ENCODE peak calls at places on chromosomes 7 and 10, in five cellular contexts. One of them, this sample, is unnamed.

GRCh38 chr7:95897557-95898183 is 125.3 kb downstream of the DYNC1I1 start:
- DNase-seq in heart right ventricle: no peak
- DNase-seq in AML-193: no peak
- DNase-seq in COR-L47: peak
- DNase-seq in Peyer's patch: no peak
- DNase-seq in this sample: no peak

GRCh38 chr7:99843808-99844207 is 16.0 kb downstream of the CYP3A43 start:
- DNase-seq in heart right ventricle: no peak
- DNase-seq in AML-193: no peak
- DNase-seq in COR-L47: no peak
- DNase-seq in Peyer's patch: no peak
- DNase-seq in this sample: no peak

GRCh38 chr10:102657451-102657850 is 13.2 kb downstream of the TRIM8 start:
- DNase-seq in heart right ventricle: no peak
- DNase-seq in AML-193: no peak
- DNase-seq in COR-L47: no peak
- DNase-seq in Peyer's patch: no peak
- DNase-seq in this sample: no peak

GRCh38 chr7:44066494-44067063 is 1.2 kb upstream of the PGAM2 start:
- DNase-seq in heart right ventricle: no peak
- DNase-seq in AML-193: no peak
- DNase-seq in COR-L47: no peak
- DNase-seq in Peyer's patch: no peak
- DNase-seq in this sample: no peak

GRCh38 chr10:94402204-94403033 is at the start of gene TBC1D12:
- DNase-seq in heart right ventricle: peak
- DNase-seq in AML-193: no peak
- DNase-seq in COR-L47: peak
- DNase-seq in Peyer's patch: peak
- DNase-seq in this sample: peak

GRCh38 chr7:125661-126060 is 66.7 kb upstream of the FAM20C start:
- DNase-seq in heart right ventricle: no peak
- DNase-seq in AML-193: no peak
- DNase-seq in COR-L47: no peak
- DNase-seq in Peyer's patch: no peak
- DNase-seq in this sample: no peak

GRCh38 chr7:139452948-139453672 is 30.4 kb downstream of the KLRG2 start:
- DNase-seq in heart right ventricle: no peak
- DNase-seq in AML-193: no peak
- DNase-seq in COR-L47: no peak
- DNase-seq in Peyer's patch: no peak
- DNase-seq in this sample: peak

GRCh38 chr7:50463035-50463434 is 12.9 kb upstream of the FIGNL1 start:
- DNase-seq in heart right ventricle: no peak
- DNase-seq in AML-193: no peak
- DNase-seq in COR-L47: no peak
- DNase-seq in Peyer's patch: no peak
- DNase-seq in this sample: no peak

GRCh38 chr7:44727346-44728262 is 21.0 kb upstream of the ZMIZ2 start:
- DNase-seq in heart right ventricle: no peak
- DNase-seq in AML-193: no peak
- DNase-seq in COR-L47: no peak
- DNase-seq in Peyer's patch: no peak
- DNase-seq in this sample: peak

GRCh38 chr10:101244321-101245050 is 15.2 kb upstream of the LBX1 start:
- DNase-seq in heart right ventricle: no peak
- DNase-seq in AML-193: no peak
- DNase-seq in COR-L47: no peak
- DNase-seq in Peyer's patch: no peak
- DNase-seq in this sample: no peak

GRCh38 chr7:28076421-28077163 is 104.0 kb downstream of the JAZF1 start:
- DNase-seq in heart right ventricle: no peak
- DNase-seq in AML-193: no peak
- DNase-seq in COR-L47: no peak
- DNase-seq in Peyer's patch: no peak
- DNase-seq in this sample: peak

GRCh38 chr10:77151395-77151794 is 486.2 kb downstream of the KCNMA1 start:
- DNase-seq in heart right ventricle: no peak
- DNase-seq in AML-193: no peak
- DNase-seq in COR-L47: no peak
- DNase-seq in Peyer's patch: no peak
- DNase-seq in this sample: no peak

GRCh38 chr7:149875396-149875795 is 1.6 kb downstream of the ATP6V0E2 start:
- DNase-seq in heart right ventricle: no peak
- DNase-seq in AML-193: no peak
- DNase-seq in COR-L47: no peak
- DNase-seq in Peyer's patch: peak
- DNase-seq in this sample: no peak

GRCh38 chr7:94064541-94065191 is 60.5 kb upstream of the BET1 start:
- DNase-seq in heart right ventricle: no peak
- DNase-seq in AML-193: no peak
- DNase-seq in COR-L47: peak
- DNase-seq in Peyer's patch: no peak
- DNase-seq in this sample: no peak

GRCh38 chr10:74134240-74134820 is 16.3 kb downstream of the AP3M1 start:
- DNase-seq in heart right ventricle: no peak
- DNase-seq in AML-193: no peak
- DNase-seq in COR-L47: no peak
- DNase-seq in Peyer's patch: no peak
- DNase-seq in this sample: no peak

GRCh38 chr7:124940306-124940705 is 10.7 kb upstream of the POT1 start:
- DNase-seq in heart right ventricle: no peak
- DNase-seq in AML-193: no peak
- DNase-seq in COR-L47: no peak
- DNase-seq in Peyer's patch: no peak
- DNase-seq in this sample: no peak

GRCh38 chr7:4239991-4240812 is 441.9 kb upstream of the FOXK1 start:
- DNase-seq in heart right ventricle: no peak
- DNase-seq in AML-193: no peak
- DNase-seq in COR-L47: no peak
- DNase-seq in Peyer's patch: no peak
- DNase-seq in this sample: no peak

GRCh38 chr10:106424076-106424475 is 740.4 kb downstream of the SORCS1 start:
- DNase-seq in heart right ventricle: no peak
- DNase-seq in AML-193: no peak
- DNase-seq in COR-L47: no peak
- DNase-seq in Peyer's patch: no peak
- DNase-seq in this sample: peak

GRCh38 chr10:106181491-106181890 is 983.0 kb downstream of the SORCS1 start:
- DNase-seq in heart right ventricle: no peak
- DNase-seq in AML-193: no peak
- DNase-seq in COR-L47: no peak
- DNase-seq in Peyer's patch: no peak
- DNase-seq in this sample: peak

GRCh38 chr10:97134202-97134601 is 51.6 kb downstream of the SLIT1 start:
- DNase-seq in heart right ventricle: no peak
- DNase-seq in AML-193: no peak
- DNase-seq in COR-L47: no peak
- DNase-seq in Peyer's patch: no peak
- DNase-seq in this sample: no peak

GRCh38 chr7:155581107-155581830 is 34.9 kb upstream of the CNPY1 start:
- DNase-seq in heart right ventricle: no peak
- DNase-seq in AML-193: no peak
- DNase-seq in COR-L47: no peak
- DNase-seq in Peyer's patch: no peak
- DNase-seq in this sample: no peak